ENCODE peak calls at places on chromosomes 6 and 20, in nine cellular contexts. One of them, this sample, is unnamed.

GRCh38 chr20:43969069-43969468 is 54.4 kb downstream of the TOX2 start:
- DNase-seq in CD8-positive, alpha-beta memory T cell: no peak
- DNase-seq in cardiac muscle cell: no peak
- DNase-seq in CD8-positive, alpha-beta T cell: no peak
- DNase-seq in fibroblast of villous mesenchyme: no peak
- DNase-seq in GM23248: no peak
- DNase-seq in DND-41: no peak
- DNase-seq in IMR-90: no peak
- DNase-seq in epithelial cell of proximal tubule: no peak
- DNase-seq in this sample: no peak

GRCh38 chr6:145071836-145072235 is 663.5 kb downstream of the EPM2A start:
- DNase-seq in CD8-positive, alpha-beta memory T cell: no peak
- DNase-seq in cardiac muscle cell: no peak
- DNase-seq in CD8-positive, alpha-beta T cell: no peak
- DNase-seq in fibroblast of villous mesenchyme: peak
- DNase-seq in GM23248: peak
- DNase-seq in DND-41: no peak
- DNase-seq in IMR-90: peak
- DNase-seq in epithelial cell of proximal tubule: no peak
- DNase-seq in this sample: peak

GRCh38 chr6:143545165-143545564 is 33.6 kb upstream of the FUCA2 start:
- DNase-seq in CD8-positive, alpha-beta memory T cell: no peak
- DNase-seq in cardiac muscle cell: no peak
- DNase-seq in CD8-positive, alpha-beta T cell: no peak
- DNase-seq in fibroblast of villous mesenchyme: no peak
- DNase-seq in GM23248: no peak
- DNase-seq in DND-41: no peak
- DNase-seq in IMR-90: no peak
- DNase-seq in epithelial cell of proximal tubule: no peak
- DNase-seq in this sample: no peak

GRCh38 chr6:10531942-10532341 is 10.8 kb downstream of the GCNT2 start:
- DNase-seq in CD8-positive, alpha-beta memory T cell: no peak
- DNase-seq in cardiac muscle cell: no peak
- DNase-seq in CD8-positive, alpha-beta T cell: no peak
- DNase-seq in fibroblast of villous mesenchyme: no peak
- DNase-seq in GM23248: no peak
- DNase-seq in DND-41: no peak
- DNase-seq in IMR-90: no peak
- DNase-seq in epithelial cell of proximal tubule: no peak
- DNase-seq in this sample: no peak

GRCh38 chr20:23126281-23127061 is 40.3 kb upstream of the CD93 start:
- DNase-seq in CD8-positive, alpha-beta memory T cell: no peak
- DNase-seq in cardiac muscle cell: no peak
- DNase-seq in CD8-positive, alpha-beta T cell: no peak
- DNase-seq in fibroblast of villous mesenchyme: no peak
- DNase-seq in GM23248: no peak
- DNase-seq in DND-41: peak
- DNase-seq in IMR-90: no peak
- DNase-seq in epithelial cell of proximal tubule: no peak
- DNase-seq in this sample: no peak

GRCh38 chr20:53428997-53429396 is 164.6 kb downstream of the ZNF217 start:
- DNase-seq in CD8-positive, alpha-beta memory T cell: no peak
- DNase-seq in cardiac muscle cell: no peak
- DNase-seq in CD8-positive, alpha-beta T cell: no peak
- DNase-seq in fibroblast of villous mesenchyme: no peak
- DNase-seq in GM23248: no peak
- DNase-seq in DND-41: no peak
- DNase-seq in IMR-90: no peak
- DNase-seq in epithelial cell of proximal tubule: no peak
- DNase-seq in this sample: no peak

GRCh38 chr6:135002974-135003703 is 51.5 kb downstream of the HBS1L start:
- DNase-seq in CD8-positive, alpha-beta memory T cell: no peak
- DNase-seq in cardiac muscle cell: peak
- DNase-seq in CD8-positive, alpha-beta T cell: no peak
- DNase-seq in fibroblast of villous mesenchyme: no peak
- DNase-seq in GM23248: no peak
- DNase-seq in DND-41: no peak
- DNase-seq in IMR-90: no peak
- DNase-seq in epithelial cell of proximal tubule: no peak
- DNase-seq in this sample: no peak

GRCh38 chr6:101605874-101606273 is 212.4 kb downstream of the GRIK2 start:
- DNase-seq in CD8-positive, alpha-beta memory T cell: no peak
- DNase-seq in cardiac muscle cell: no peak
- DNase-seq in CD8-positive, alpha-beta T cell: no peak
- DNase-seq in fibroblast of villous mesenchyme: no peak
- DNase-seq in GM23248: no peak
- DNase-seq in DND-41: no peak
- DNase-seq in IMR-90: peak
- DNase-seq in epithelial cell of proximal tubule: no peak
- DNase-seq in this sample: no peak

GRCh38 chr6:37230104-37230503 is 27.5 kb upstream of the TBC1D22B start:
- DNase-seq in CD8-positive, alpha-beta memory T cell: no peak
- DNase-seq in cardiac muscle cell: no peak
- DNase-seq in CD8-positive, alpha-beta T cell: no peak
- DNase-seq in fibroblast of villous mesenchyme: no peak
- DNase-seq in GM23248: no peak
- DNase-seq in DND-41: no peak
- DNase-seq in IMR-90: no peak
- DNase-seq in epithelial cell of proximal tubule: no peak
- DNase-seq in this sample: no peak

GRCh38 chr6:89932245-89932802 is 38.1 kb downstream of the GJA10 start:
- DNase-seq in CD8-positive, alpha-beta memory T cell: no peak
- DNase-seq in cardiac muscle cell: no peak
- DNase-seq in CD8-positive, alpha-beta T cell: no peak
- DNase-seq in fibroblast of villous mesenchyme: no peak
- DNase-seq in GM23248: no peak
- DNase-seq in DND-41: no peak
- DNase-seq in IMR-90: no peak
- DNase-seq in epithelial cell of proximal tubule: no peak
- DNase-seq in this sample: no peak

GRCh38 chr20:48921168-48921882 is at the start of gene ARFGEF2:
- DNase-seq in CD8-positive, alpha-beta memory T cell: peak
- DNase-seq in cardiac muscle cell: peak
- DNase-seq in CD8-positive, alpha-beta T cell: peak
- DNase-seq in fibroblast of villous mesenchyme: peak
- DNase-seq in GM23248: peak
- DNase-seq in DND-41: peak
- DNase-seq in IMR-90: peak
- DNase-seq in epithelial cell of proximal tubule: no peak
- DNase-seq in this sample: peak

DNA sequence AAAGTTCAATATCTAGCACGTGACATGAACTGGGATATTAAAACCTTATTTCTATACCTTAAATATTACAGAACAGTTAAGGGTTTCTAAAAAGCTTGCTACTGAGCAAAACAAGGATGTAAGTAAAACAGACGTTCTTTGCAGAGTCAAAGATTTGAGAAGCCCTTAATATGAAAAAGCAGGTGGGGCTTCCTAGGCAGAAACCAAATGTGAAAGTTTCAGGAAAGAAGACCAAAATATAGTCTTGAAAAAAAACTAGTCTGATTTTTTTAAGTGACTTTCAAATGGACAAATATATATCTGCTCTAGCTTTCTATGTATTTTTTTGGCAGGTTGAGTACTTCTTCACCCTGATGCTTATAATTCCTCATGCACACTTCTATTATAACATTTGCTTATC is 63.1 kb downstream of the TNFRSF21 start:
- DNase-seq in CD8-positive, alpha-beta memory T cell: no peak
- DNase-seq in cardiac muscle cell: no peak
- DNase-seq in CD8-positive, alpha-beta T cell: no peak
- DNase-seq in fibroblast of villous mesenchyme: no peak
- DNase-seq in GM23248: no peak
- DNase-seq in DND-41: no peak
- DNase-seq in IMR-90: no peak
- DNase-seq in epithelial cell of proximal tubule: no peak
- DNase-seq in this sample: no peak
- H3K4me3 ChIP-seq in CD8-positive, alpha-beta memory T cell: no peak
- H3K4me3 ChIP-seq in cardiac muscle cell: no peak
- H3K4me3 ChIP-seq in CD8-positive, alpha-beta T cell: no peak
- H3K4me3 ChIP-seq in fibroblast of villous mesenchyme: no peak
- H3K4me3 ChIP-seq in GM23248: no peak
- H3K4me3 ChIP-seq in DND-41: no peak
- H3K4me3 ChIP-seq in IMR-90: no peak
- H3K4me3 ChIP-seq in epithelial cell of proximal tubule: no peak
- H3K4me3 ChIP-seq in this sample: no peak

DNA sequence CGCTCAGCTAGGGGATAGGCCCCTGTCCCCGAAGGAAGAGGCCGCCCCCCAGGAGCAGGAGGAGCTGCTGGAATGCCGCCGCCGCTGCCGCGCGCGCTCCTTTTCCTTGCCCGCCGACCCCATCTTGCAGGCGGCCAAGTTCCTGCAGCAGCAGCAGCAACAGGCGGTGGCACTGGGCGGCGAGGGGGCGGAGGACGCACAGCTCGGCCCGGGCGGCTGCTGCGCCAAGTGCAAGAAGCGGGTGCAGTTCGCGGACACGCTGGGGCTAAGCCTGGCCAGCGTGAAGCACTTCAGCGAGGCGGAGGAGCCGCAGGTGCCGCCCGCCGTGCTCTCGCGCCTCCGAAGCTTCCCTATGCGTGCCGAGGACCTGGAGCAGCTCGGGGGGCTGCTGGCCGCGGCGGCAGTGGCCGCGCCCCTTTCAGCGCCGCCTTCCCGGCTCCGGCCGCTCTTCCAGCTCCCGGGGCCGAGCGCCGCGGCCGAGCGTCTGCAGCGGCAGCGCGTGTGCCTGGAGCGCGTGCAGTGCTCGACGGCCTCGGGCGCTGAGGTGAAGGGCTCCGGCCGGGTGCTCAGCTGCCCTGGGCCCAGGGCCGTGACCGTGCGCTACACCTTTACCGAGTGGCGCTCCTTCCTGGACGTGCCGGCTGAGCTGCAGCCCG is 625 bp downstream of the PPP1R3G start:
- DNase-seq in CD8-positive, alpha-beta memory T cell: no peak
- DNase-seq in cardiac muscle cell: peak
- DNase-seq in CD8-positive, alpha-beta T cell: no peak
- DNase-seq in fibroblast of villous mesenchyme: peak
- DNase-seq in GM23248: peak
- DNase-seq in DND-41: no peak
- DNase-seq in IMR-90: peak
- DNase-seq in epithelial cell of proximal tubule: no peak
- DNase-seq in this sample: peak
- H3K4me3 ChIP-seq in CD8-positive, alpha-beta memory T cell: no peak
- H3K4me3 ChIP-seq in cardiac muscle cell: peak
- H3K4me3 ChIP-seq in CD8-positive, alpha-beta T cell: no peak
- H3K4me3 ChIP-seq in fibroblast of villous mesenchyme: peak
- H3K4me3 ChIP-seq in GM23248: peak
- H3K4me3 ChIP-seq in DND-41: no peak
- H3K4me3 ChIP-seq in IMR-90: peak
- H3K4me3 ChIP-seq in epithelial cell of proximal tubule: peak
- H3K4me3 ChIP-seq in this sample: peak

DNA sequence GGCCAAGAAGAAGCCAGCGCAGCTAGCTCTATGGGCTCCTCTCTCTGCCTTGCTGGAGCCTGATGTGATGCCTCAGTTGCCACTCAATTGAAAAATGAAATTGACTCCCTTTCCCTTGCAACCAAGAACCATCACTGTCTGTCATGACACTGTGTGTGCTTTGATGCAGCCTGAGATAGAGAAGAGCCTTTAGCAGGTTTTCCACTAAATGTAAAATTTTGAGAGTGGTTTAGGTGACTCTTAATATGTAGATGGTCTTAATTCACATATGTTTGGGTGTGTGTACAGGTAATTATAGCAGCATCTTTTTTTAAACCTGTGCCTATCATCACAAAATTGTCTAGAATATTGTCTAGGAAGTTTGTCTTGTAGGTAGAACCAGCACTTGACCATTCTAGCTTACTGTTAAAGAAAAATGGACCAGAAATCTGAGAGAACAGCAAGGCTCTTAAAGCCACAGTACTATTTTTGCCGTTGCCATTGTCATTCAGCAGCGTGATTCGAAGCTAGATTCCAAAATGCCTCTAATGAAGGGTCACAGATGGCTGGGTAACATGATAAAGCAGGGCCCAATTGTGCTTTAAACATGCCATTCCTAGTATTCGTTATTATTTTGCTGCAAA is 1.3 kb downstream of the ARFGEF3 start:
- DNase-seq in CD8-positive, alpha-beta memory T cell: no peak
- DNase-seq in cardiac muscle cell: no peak
- DNase-seq in CD8-positive, alpha-beta T cell: no peak
- DNase-seq in fibroblast of villous mesenchyme: no peak
- DNase-seq in GM23248: no peak
- DNase-seq in DND-41: no peak
- DNase-seq in IMR-90: no peak
- DNase-seq in epithelial cell of proximal tubule: no peak
- DNase-seq in this sample: no peak
- H3K4me3 ChIP-seq in CD8-positive, alpha-beta memory T cell: no peak
- H3K4me3 ChIP-seq in cardiac muscle cell: no peak
- H3K4me3 ChIP-seq in CD8-positive, alpha-beta T cell: no peak
- H3K4me3 ChIP-seq in fibroblast of villous mesenchyme: no peak
- H3K4me3 ChIP-seq in GM23248: no peak
- H3K4me3 ChIP-seq in DND-41: no peak
- H3K4me3 ChIP-seq in IMR-90: no peak
- H3K4me3 ChIP-seq in epithelial cell of proximal tubule: peak
- H3K4me3 ChIP-seq in this sample: no peak

GRCh38 chr20:45968801-45969711 is 2.9 kb downstream of the ZNF335 start:
- DNase-seq in CD8-positive, alpha-beta memory T cell: no peak
- DNase-seq in cardiac muscle cell: no peak
- DNase-seq in CD8-positive, alpha-beta T cell: no peak
- DNase-seq in fibroblast of villous mesenchyme: peak
- DNase-seq in GM23248: peak
- DNase-seq in DND-41: no peak
- DNase-seq in IMR-90: peak
- DNase-seq in epithelial cell of proximal tubule: no peak
- DNase-seq in this sample: peak
- H3K4me3 ChIP-seq in CD8-positive, alpha-beta memory T cell: no peak
- H3K4me3 ChIP-seq in cardiac muscle cell: no peak
- H3K4me3 ChIP-seq in CD8-positive, alpha-beta T cell: no peak
- H3K4me3 ChIP-seq in fibroblast of villous mesenchyme: no peak
- H3K4me3 ChIP-seq in GM23248: peak
- H3K4me3 ChIP-seq in DND-41: peak
- H3K4me3 ChIP-seq in IMR-90: no peak
- H3K4me3 ChIP-seq in epithelial cell of proximal tubule: no peak
- H3K4me3 ChIP-seq in this sample: no peak

This sample was measured in mesenchymal stem cell.